ENCODE peak calls at places on chromosomes 6 and 20, in ten cellular contexts. C, E, O, L, Z, D, J, G, F and I are unnamed samples.

GRCh38 chr20:44532981-44533331 is 11.1 kb upstream of the SERINC3 start:
- DNase-seq in C (no peak), E (peak), O (no peak), L (no peak), Z (peak), D (no peak), J (no peak), G (no peak), F (no peak), I (no peak)

GRCh38 chr6:148193063-148193680 is 149.5 kb upstream of the SASH1 start:
- DNase-seq in C (no peak), E (no peak), O (no peak), L (no peak), Z (peak), D (no peak), J (no peak), G (no peak), F (no peak), I (peak)

GRCh38 chr20:24694157-24694726 is 224.8 kb downstream of the SYNDIG1 start:
- DNase-seq in C (no peak), E (no peak), O (peak), L (no peak), Z (no peak), D (no peak), J (no peak), G (no peak), F (no peak), I (no peak)

GRCh38 chr6:99344289-99344688 is 5.2 kb downstream of the FAXC start:
- DNase-seq in C (no peak), E (peak), O (no peak), L (no peak), Z (peak), D (no peak), J (no peak), G (no peak), F (peak), I (no peak)

GRCh38 chr20:51966296-51966971 is 164.1 kb upstream of the SALL4 start:
- DNase-seq in C (peak), E (peak), O (no peak), L (peak), Z (peak), D (peak), J (no peak), G (peak), F (peak), I (no peak)

GRCh38 chr6:28789553-28790083 is 134.2 kb downstream of the TRIM27 start:
- DNase-seq in C (peak), E (peak), O (no peak), L (no peak), Z (peak), D (no peak), J (no peak), G (peak), F (peak), I (no peak)

GRCh38 chr20:51185861-51186260 is 163.0 kb upstream of the KCNG1 start:
- DNase-seq in C (no peak), E (no peak), O (no peak), L (no peak), Z (no peak), D (no peak), J (no peak), G (no peak), F (no peak), I (no peak)

GRCh38 chr6:167699141-167700036 is 127.3 kb upstream of the AFDN start:
- DNase-seq in C (no peak), E (no peak), O (peak), L (peak), Z (no peak), D (no peak), J (no peak), G (peak), F (peak), I (peak)

GRCh38 chr20:46357030-46357514 is 48.8 kb upstream of the CDH22 start:
- DNase-seq in C (no peak), E (no peak), O (peak), L (no peak), Z (no peak), D (no peak), J (no peak), G (no peak), F (peak), I (no peak)

GRCh38 chr6:34281702-34282334 is 33.0 kb upstream of the SMIM29 start:
- DNase-seq in C (no peak), E (no peak), O (no peak), L (no peak), Z (no peak), D (no peak), J (no peak), G (no peak), F (peak), I (no peak)
- H3K27ac ChIP-seq in C (no peak), E (no peak), O (no peak), L (no peak), Z (no peak), D (no peak), J (no peak), G (no peak), F (no peak), I (no peak)

GRCh38 chr6:169190144-169190584 is 63.5 kb downstream of the THBS2 start:
- DNase-seq in C (no peak), E (no peak), O (no peak), L (peak), Z (no peak), D (no peak), J (no peak), G (no peak), F (peak), I (no peak)

GRCh38 chr6:169189227-169189626 is 64.4 kb downstream of the THBS2 start:
- DNase-seq in C (no peak), E (no peak), O (no peak), L (no peak), Z (no peak), D (no peak), J (no peak), G (no peak), F (no peak), I (no peak)

GRCh38 chr6:169190970-169191369 is 62.7 kb downstream of the THBS2 start:
- DNase-seq in C (no peak), E (no peak), O (no peak), L (no peak), Z (no peak), D (no peak), J (no peak), G (no peak), F (no peak), I (no peak)

GRCh38 chr6:169188051-169188863 is 65.4 kb downstream of the THBS2 start:
- DNase-seq in C (no peak), E (no peak), O (no peak), L (no peak), Z (peak), D (no peak), J (no peak), G (no peak), F (peak), I (peak)

DNA sequence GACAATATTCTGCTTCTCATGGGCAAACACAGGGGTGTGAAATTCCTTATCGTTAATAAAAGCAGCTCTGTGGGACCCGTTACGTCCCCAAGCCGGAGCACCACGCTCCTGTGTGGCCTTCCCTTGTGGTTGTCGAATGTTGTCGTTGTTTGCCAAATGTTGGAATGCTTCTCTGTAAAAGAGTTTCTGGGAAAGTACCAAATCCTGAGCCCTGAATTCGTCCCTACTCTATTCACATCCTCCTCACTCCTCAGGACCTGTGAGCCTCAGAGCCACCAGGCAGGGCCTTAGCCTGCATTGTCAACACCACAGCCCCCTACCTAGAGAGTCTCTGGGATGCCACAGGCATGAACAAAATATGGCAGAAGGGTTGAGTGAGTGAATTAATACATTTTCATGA is 64.0 kb downstream of the THBS2 start:
- DNase-seq in C (no peak), E (no peak), O (no peak), L (no peak), Z (no peak), D (no peak), J (no peak), G (no peak), F (no peak), I (no peak)
- H3K27ac ChIP-seq in C (no peak), E (no peak), O (peak), L (peak), Z (no peak), D (no peak), J (no peak), G (no peak), F (no peak), I (no peak)

DNA sequence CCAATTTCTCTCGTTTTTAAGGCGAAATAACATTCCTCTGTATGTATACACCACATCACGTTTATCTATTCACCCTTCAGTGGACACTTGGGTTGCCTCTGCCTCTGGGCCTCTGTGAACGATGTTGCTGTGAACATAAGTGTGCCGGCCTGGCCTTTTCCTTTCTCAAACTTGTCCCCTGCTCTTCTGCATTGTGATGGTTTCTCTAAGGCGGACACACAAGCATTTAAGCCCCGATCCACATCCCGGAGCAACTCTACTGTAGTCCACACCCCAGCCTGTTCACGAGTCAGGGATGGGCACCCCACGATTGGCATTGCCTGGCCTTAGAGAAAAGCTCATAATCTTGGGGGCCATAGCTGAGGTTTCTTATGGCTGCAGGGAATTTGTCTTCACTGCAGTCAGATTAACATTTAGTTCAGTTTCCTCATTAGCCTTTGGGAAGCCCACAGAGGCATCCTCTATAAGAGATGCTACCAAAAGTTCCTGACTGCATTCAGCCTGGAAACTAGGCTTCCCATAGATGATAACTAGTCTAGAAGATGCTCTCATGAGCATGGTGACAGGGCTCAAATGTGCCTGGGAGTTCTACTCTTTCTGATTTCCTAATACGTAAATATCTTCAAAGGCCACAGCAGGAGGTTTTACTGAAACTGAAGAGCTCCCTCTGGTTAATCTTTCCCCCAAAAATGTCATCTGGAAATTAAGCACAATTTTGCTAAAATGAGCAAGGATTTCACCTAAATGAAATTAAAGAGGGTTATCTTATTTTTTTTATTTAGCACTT is 772 bp downstream of the ZC3H12D start:
- DNase-seq in C (no peak), E (no peak), O (no peak), L (no peak), Z (no peak), D (no peak), J (no peak), G (peak), F (no peak), I (no peak)
- H3K27ac ChIP-seq in C (no peak), E (peak), O (peak), L (peak), Z (no peak), D (peak), J (peak), G (peak), F (no peak), I (no peak)

DNA sequence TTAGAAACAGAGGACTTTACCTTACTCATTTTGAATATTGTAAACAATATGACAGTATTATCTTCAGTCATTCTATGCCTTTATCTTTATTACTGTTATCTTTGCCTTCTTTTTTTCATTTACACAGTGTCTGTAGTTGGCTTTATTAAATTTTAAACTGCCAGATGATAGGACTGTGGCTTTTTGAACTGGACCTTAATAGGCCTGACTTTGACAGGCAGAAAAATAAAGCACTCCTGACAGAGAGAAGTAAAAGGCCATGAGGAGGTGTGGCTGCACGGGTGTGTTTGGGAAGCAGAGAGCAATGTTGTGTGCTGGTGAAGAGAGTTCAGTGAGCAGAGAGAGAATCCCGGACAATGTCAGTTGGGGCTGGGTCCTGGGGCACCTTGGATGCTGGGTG is 7.8 kb downstream of the TRIM40 start:
- DNase-seq in C (no peak), E (no peak), O (no peak), L (no peak), Z (no peak), D (no peak), J (no peak), G (no peak), F (no peak), I (no peak)
- H3K27ac ChIP-seq in C (no peak), E (no peak), O (no peak), L (no peak), Z (no peak), D (no peak), J (no peak), G (no peak), F (no peak), I (no peak)

DNA sequence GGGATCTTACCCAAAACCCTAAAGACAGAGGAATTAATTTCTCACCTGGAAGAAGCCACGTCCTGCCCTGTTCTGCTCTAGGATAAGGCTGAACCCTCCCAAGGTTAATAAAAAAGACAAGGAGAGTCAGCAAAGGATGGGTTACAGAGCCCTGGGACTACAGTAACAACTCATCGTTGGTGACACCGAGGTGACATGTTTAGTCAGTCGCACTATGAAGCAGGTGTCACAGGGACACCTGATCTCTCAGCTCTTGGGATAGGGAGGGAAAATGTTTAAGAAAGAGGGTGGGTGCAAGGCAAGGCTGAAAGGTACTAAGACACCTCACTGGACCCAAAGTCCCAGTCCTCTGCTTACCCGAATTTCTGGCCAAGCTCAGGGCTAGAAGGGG is 598 bp downstream of the MOCS1 start:
- DNase-seq in C (no peak), E (peak), O (no peak), L (no peak), Z (no peak), D (no peak), J (no peak), G (no peak), F (no peak), I (no peak)
- H3K27ac ChIP-seq in C (no peak), E (no peak), O (peak), L (peak), Z (no peak), D (peak), J (no peak), G (no peak), F (no peak), I (no peak)

GRCh38 chr6:6916598-6916997 is 191.2 kb upstream of the RREB1 start:
- DNase-seq in C (no peak), E (no peak), O (no peak), L (no peak), Z (no peak), D (no peak), J (no peak), G (no peak), F (no peak), I (no peak)
- H3K27ac ChIP-seq in C (no peak), E (no peak), O (peak), L (no peak), Z (no peak), D (no peak), J (no peak), G (no peak), F (no peak), I (no peak)